ENCODE peak calls at places on chromosome 10, in eight cellular contexts. N is GM12878, V is HepG2, K is endothelial cell of umbilical vein, B is H1, S is K562, Z is HCT116, E is A549. U is an unnamed sample.

GRCh38 chr10:21083861-21084260 is 186.8 kb upstream of the NEBL start:
- DNase-seq in B (no peak), V (no peak), K (no peak), N (no peak), Z (no peak), E (no peak), S (no peak), U (peak)

GRCh38 chr10:84269773-84270172 is 24.9 kb downstream of the RGR start:
- DNase-seq in B (no peak), Z (peak), E (no peak), N (no peak), S (no peak), V (no peak), K (no peak), U (no peak)

GRCh38 chr10:100509241-100509640 is 10.4 kb downstream of the SEC31B start:
- DNase-seq in Z (no peak), N (no peak), V (no peak), B (no peak), K (no peak), S (no peak), E (no peak), U (no peak)

GRCh38 chr10:80596391-80597257 is 58.9 kb downstream of the SH2D4B start:
- DNase-seq in K (peak), E (peak), V (peak), S (peak), Z (peak), B (peak), N (no peak), U (peak)

GRCh38 chr10:83165164-83165563 is 974.1 kb upstream of the GHITM start:
- DNase-seq in B (no peak), N (no peak), V (no peak), S (no peak), K (no peak), Z (no peak), E (no peak), U (no peak)

GRCh38 chr10:7789390-7789789 is 1.4 kb downstream of the ATP5F1C start:
- DNase-seq in E (no peak), B (no peak), Z (no peak), S (peak), N (no peak), K (peak), V (peak), U (peak)

GRCh38 chr10:59967079-59967478 is 60.7 kb upstream of the CCDC6 start:
- DNase-seq in E (no peak), S (no peak), Z (no peak), V (no peak), N (no peak), K (no peak), B (no peak), U (no peak)

GRCh38 chr10:103592186-103593021 is 98.9 kb downstream of the NEURL1 start:
- DNase-seq in V (peak), N (no peak), S (peak), B (peak), Z (peak), K (peak), E (peak), U (peak)

GRCh38 chr10:100656479-100656878 is 88.9 kb upstream of the PAX2 start:
- DNase-seq in K (no peak), E (no peak), B (peak), S (no peak), N (no peak), Z (no peak), V (no peak), U (no peak)

GRCh38 chr10:114207349-114207748 is 28.2 kb downstream of the TDRD1 start:
- DNase-seq in B (no peak), S (no peak), V (no peak), N (no peak), E (no peak), Z (no peak), K (no peak), U (no peak)

GRCh38 chr10:98621630-98622029 is 174.9 kb upstream of the HPS1 start:
- DNase-seq in Z (no peak), E (no peak), B (peak), K (no peak), N (no peak), V (no peak), S (no peak), U (no peak)

GRCh38 chr10:97868134-97868685 is 18.6 kb downstream of the GOLGA7B start:
- DNase-seq in E (no peak), Z (no peak), S (no peak), B (no peak), K (no peak), N (no peak), V (no peak), U (no peak)

GRCh38 chr10:43237631-43238446 is 29.0 kb downstream of the RASGEF1A start:
- DNase-seq in S (no peak), N (no peak), E (no peak), B (no peak), Z (no peak), K (no peak), V (no peak), U (no peak)

GRCh38 chr10:132346806-132347205 is 14.8 kb downstream of the LRRC27 start:
- DNase-seq in S (no peak), B (no peak), Z (no peak), N (no peak), K (no peak), E (no peak), V (no peak), U (no peak)

GRCh38 chr10:78769526-78769925 is 299.2 kb upstream of the ZMIZ1 start:
- DNase-seq in N (no peak), B (no peak), V (no peak), Z (no peak), E (no peak), K (no peak), S (no peak), U (no peak)

GRCh38 chr10:51770719-51771118 is 71.3 kb upstream of the CSTF2T start:
- DNase-seq in B (no peak), K (no peak), V (peak), S (no peak), N (no peak), E (peak), Z (no peak), U (no peak)

GRCh38 chr10:78316451-78316931 is 282.8 kb downstream of the RPS24 start:
- DNase-seq in Z (no peak), N (no peak), K (peak), B (peak), S (no peak), E (no peak), V (no peak), U (no peak)

GRCh38 chr10:52314822-52315552 is 906 bp downstream of the DKK1 start:
- DNase-seq in E (peak), V (no peak), B (no peak), N (no peak), K (no peak), S (no peak), Z (no peak), U (no peak)

GRCh38 chr10:65194555-65194954 is 1673.4 kb downstream of the REEP3 start:
- DNase-seq in B (no peak), K (no peak), E (no peak), S (no peak), Z (no peak), N (no peak), V (no peak), U (no peak)

GRCh38 chr10:69014171-69014570 is 25.6 kb downstream of the KIFBP start:
- DNase-seq in Z (no peak), V (no peak), E (no peak), B (no peak), N (no peak), S (no peak), K (peak), U (peak)

GRCh38 chr10:71036586-71036985 is 148.2 kb upstream of the PCBD1 start:
- DNase-seq in B (no peak), V (no peak), K (no peak), S (no peak), N (no peak), Z (no peak), E (no peak), U (no peak)

GRCh38 chr10:95295031-95295755 is 4.4 kb upstream of the PDLIM1 start:
- DNase-seq in E (no peak), B (peak), K (peak), N (peak), S (peak), Z (no peak), V (no peak), U (peak)

GRCh38 chr10:101230185-101230917 is 1.1 kb upstream of the LBX1 start:
- DNase-seq in N (no peak), E (no peak), S (no peak), Z (no peak), K (no peak), B (no peak), V (no peak), U (no peak)

GRCh38 chr10:86950349-86950748 is 7.1 kb downstream of the MMRN2 start:
- DNase-seq in K (no peak), Z (no peak), N (no peak), E (no peak), V (no peak), S (no peak), B (no peak), U (no peak)

GRCh38 chr10:73172867-73173266 is 4.9 kb downstream of the FAM149B1 start:
- DNase-seq in Z (no peak), E (no peak), K (no peak), S (no peak), V (no peak), N (no peak), B (no peak), U (no peak)

GRCh38 chr10:73169320-73169719 is 1.4 kb downstream of the FAM149B1 start:
- DNase-seq in E (no peak), V (no peak), S (no peak), K (no peak), B (no peak), Z (no peak), N (no peak), U (no peak)

GRCh38 chr10:73168486-73168844 is 546 bp downstream of the FAM149B1 start:
- DNase-seq in E (peak), K (no peak), S (no peak), N (no peak), B (no peak), Z (no peak), V (peak), U (no peak)

GRCh38 chr10:73174148-73174925 is 6.4 kb downstream of the FAM149B1 start:
- DNase-seq in K (peak), E (no peak), V (no peak), N (no peak), S (no peak), Z (no peak), B (no peak), U (no peak)
- TF ChIP-seq CTCF in K (no peak), E (no peak), V (no peak), N (no peak), S (no peak), Z (no peak), B (no peak), U (no peak)

GRCh38 chr10:122341141-122341810 is 33.2 kb upstream of the PLEKHA1 start:
- DNase-seq in E (no peak), N (no peak), B (no peak), S (no peak), K (no peak), V (no peak), Z (no peak), U (peak)
- TF ChIP-seq MAX in E (no peak), N (no peak), B (no peak), S (no peak), K (no peak), V (no peak), Z (no peak), U (no peak)

GRCh38 chr10:127913368-127913759 is 6.5 kb downstream of the PTPRE start:
- DNase-seq in N (no peak), S (no peak), Z (no peak), V (no peak), K (no peak), E (no peak), B (no peak), U (no peak)
- TF ChIP-seq POLR2A in N (no peak), S (no peak), Z (no peak), V (no peak), K (no peak), E (no peak), B (no peak), U (no peak)

GRCh38 chr10:91756286-91756685 is 41.9 kb upstream of the TNKS2 start:
- DNase-seq in V (no peak), E (no peak), N (no peak), B (no peak), K (no peak), Z (no peak), S (no peak), U (peak)

GRCh38 chr10:91762878-91763277 is 35.3 kb upstream of the TNKS2 start:
- DNase-seq in Z (no peak), B (no peak), N (no peak), V (no peak), K (no peak), E (no peak), S (no peak), U (peak)

GRCh38 chr10:91759581-91759986 is 38.6 kb upstream of the TNKS2 start:
- DNase-seq in N (no peak), E (peak), S (peak), K (peak), B (no peak), V (no peak), Z (no peak), U (peak)

GRCh38 chr10:91758303-91759146 is 39.7 kb upstream of the TNKS2 start:
- DNase-seq in E (peak), Z (peak), N (peak), K (peak), V (peak), B (no peak), S (peak), U (peak)
- TF ChIP-seq CTCF in E (peak), Z (peak), N (peak), K (peak), V (peak), B (peak), S (peak), U (peak)

GRCh38 chr10:122421054-122421625 is 33.3 kb upstream of the ARMS2 start:
- DNase-seq in Z (no peak), K (no peak), N (no peak), S (no peak), B (no peak), E (no peak), V (no peak), U (no peak)

GRCh38 chr10:122420624-122421007 is 33.8 kb upstream of the ARMS2 start:
- DNase-seq in E (no peak), Z (no peak), B (no peak), K (no peak), V (no peak), S (no peak), N (no peak), U (no peak)

GRCh38 chr10:122419890-122420623 is 34.4 kb upstream of the ARMS2 start:
- DNase-seq in B (no peak), N (no peak), Z (no peak), E (no peak), S (no peak), V (no peak), K (no peak), U (no peak)

GRCh38 chr10:122422266-122422980 is 32.0 kb upstream of the ARMS2 start:
- DNase-seq in S (no peak), B (no peak), E (no peak), Z (no peak), N (no peak), K (no peak), V (no peak), U (no peak)

GRCh38 chr10:122421747-122422146 is 32.7 kb upstream of the ARMS2 start:
- DNase-seq in V (no peak), E (no peak), N (no peak), K (peak), B (no peak), Z (no peak), S (no peak), U (no peak)
- TF ChIP-seq MAX in V (no peak), E (no peak), N (no peak), K (no peak), B (no peak), Z (no peak), S (no peak), U (no peak)

DNA sequence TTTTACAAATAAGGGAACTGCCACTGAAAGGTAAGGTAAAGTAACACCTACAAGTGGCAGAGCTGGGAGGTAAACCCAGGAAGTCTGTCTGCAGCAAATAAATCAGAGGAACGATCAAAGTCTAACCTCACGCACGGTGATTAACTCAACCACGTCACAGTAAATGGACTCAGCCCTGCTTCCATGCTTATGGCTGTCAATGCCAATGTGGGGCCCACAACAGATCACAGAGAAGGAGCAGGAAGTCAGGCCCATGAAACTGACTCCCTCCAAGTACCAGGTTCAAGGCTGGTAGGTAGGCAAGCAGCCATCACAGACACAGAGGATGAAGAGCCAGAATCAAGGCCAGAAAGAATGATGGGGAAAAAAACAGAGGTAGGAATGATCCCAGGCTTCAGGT is 38.0 kb upstream of the ACSL5 start:
- DNase-seq in B (no peak), N (no peak), S (no peak), E (no peak), V (peak), K (no peak), Z (no peak), U (no peak)
- TF ChIP-seq POLR2A in B (no peak), N (no peak), S (no peak), E (no peak), V (no peak), K (no peak), Z (no peak), U (no peak)

DNA sequence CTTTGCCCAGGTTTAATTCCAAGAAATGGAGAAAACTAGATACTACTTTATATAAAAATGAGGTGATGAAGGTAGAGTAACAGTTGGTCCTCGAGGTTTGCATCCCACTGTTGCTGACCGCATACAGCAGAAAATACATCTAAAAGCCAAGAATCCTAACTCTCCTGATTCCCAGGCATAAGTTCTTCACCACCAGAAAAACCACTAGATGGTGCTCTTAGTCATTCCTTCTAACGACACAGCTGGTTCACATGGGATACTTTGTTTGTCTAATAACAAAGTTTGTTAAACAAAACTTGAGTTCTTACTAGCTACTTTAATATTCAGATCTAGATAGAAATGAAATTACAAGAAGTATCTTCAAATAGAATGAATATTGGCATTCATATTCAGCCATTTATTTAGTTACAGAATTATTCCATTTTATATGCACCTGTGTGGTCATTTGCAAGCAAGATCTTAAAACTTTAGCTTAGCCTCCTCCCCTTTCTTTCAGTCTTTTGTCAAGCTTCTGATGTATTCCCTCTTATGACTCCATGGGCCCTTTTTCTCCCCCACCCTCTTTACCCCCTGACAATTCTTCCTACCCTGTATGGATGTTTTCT is 54.1 kb upstream of the CYP26C1 start:
- DNase-seq in K (peak), Z (no peak), E (peak), V (peak), B (no peak), S (peak), N (no peak), U (peak)
- TF ChIP-seq CTCF in K (peak), Z (peak), E (peak), V (peak), B (peak), S (peak), N (peak), U (peak)

GRCh38 chr10:76327441-76327840 is 896.0 kb downstream of the LRMDA start:
- DNase-seq in K (no peak), E (no peak), Z (no peak), N (no peak), S (no peak), V (no peak), B (no peak), U (no peak)

GRCh38 chr10:76329891-76330575 is 898.6 kb downstream of the LRMDA start:
- DNase-seq in N (no peak), K (peak), S (no peak), Z (no peak), V (no peak), E (no peak), B (no peak), U (no peak)

GRCh38 chr10:76319666-76320065 is 888.2 kb downstream of the LRMDA start:
- DNase-seq in E (no peak), K (no peak), V (no peak), N (no peak), S (no peak), B (no peak), Z (no peak), U (no peak)

GRCh38 chr10:76328348-76328747 is 896.9 kb downstream of the LRMDA start:
- DNase-seq in N (no peak), Z (no peak), V (peak), B (no peak), S (no peak), K (no peak), E (no peak), U (no peak)

GRCh38 chr10:76324283-76324682 is 892.9 kb downstream of the LRMDA start:
- DNase-seq in K (no peak), V (no peak), Z (no peak), S (no peak), E (no peak), N (no peak), B (no peak), U (no peak)
- TF ChIP-seq MAX in K (no peak), V (no peak), Z (no peak), S (no peak), E (no peak), N (no peak), B (no peak), U (no peak)

DNA sequence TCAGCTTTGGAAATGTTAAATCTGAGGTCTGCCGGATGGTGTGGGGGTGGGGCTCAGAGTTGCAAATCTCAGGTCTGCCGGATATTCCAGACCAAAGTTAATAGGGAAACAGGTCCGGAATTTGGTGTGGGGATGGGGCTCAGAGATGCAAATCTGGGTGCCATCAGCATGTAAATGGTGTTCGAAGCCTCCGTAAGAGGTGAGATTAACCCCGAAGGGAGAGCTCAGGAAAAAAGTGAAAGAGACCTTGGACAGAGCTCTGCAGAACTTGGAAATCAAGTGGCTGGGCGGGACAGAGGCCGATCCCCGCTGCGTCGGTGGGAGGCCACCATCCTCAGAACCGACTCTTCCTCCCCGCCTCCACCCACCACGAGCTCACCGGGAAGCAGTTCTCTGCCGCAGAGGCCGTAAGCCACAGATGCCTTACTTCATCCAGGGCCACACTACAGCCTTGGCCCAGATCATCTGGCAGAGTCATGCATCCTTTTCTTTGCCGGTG is 1.7 kb upstream of the SEPHS1 start:
- DNase-seq in N (no peak), B (peak), S (peak), Z (no peak), E (no peak), K (peak), V (no peak), U (peak)
- TF ChIP-seq POLR2A in N (no peak), B (peak), S (no peak), Z (no peak), E (no peak), K (no peak), V (peak), U (no peak)